ENCODE peak calls at places on chromosome 2, in ten cellular contexts. C, A, P, B, H, U, E, G, K and M are unnamed samples.

GRCh38 chr2:84217446-84217845 is 241.6 kb downstream of the SUCLG1 start:
- DNase-seq in E (no peak), P (no peak), H (no peak), U (no peak), G (no peak), C (no peak), K (no peak), A (no peak), B (no peak), M (no peak)

GRCh38 chr2:105873721-105874120 is 129.0 kb downstream of the NCK2 start:
- DNase-seq in B (peak), A (no peak), K (peak), P (no peak), C (no peak), E (peak), H (peak), G (peak), U (no peak), M (no peak)

GRCh38 chr2:109456776-109457175 is 157.0 kb downstream of the SEPTIN10 start:
- DNase-seq in B (no peak), G (no peak), P (no peak), A (no peak), U (no peak), K (no peak), C (no peak), H (no peak), E (no peak), M (no peak)

GRCh38 chr2:79757526-79757925 is 244.7 kb downstream of the CTNNA2 start:
- DNase-seq in H (no peak), U (no peak), A (no peak), E (no peak), B (no peak), K (no peak), P (no peak), G (no peak), C (no peak), M (no peak)

GRCh38 chr2:136448986-136449780 is 316.2 kb upstream of the THSD7B start:
- DNase-seq in P (no peak), C (no peak), B (no peak), H (no peak), G (no peak), E (no peak), K (no peak), A (no peak), U (no peak), M (no peak)

GRCh38 chr2:238719641-238720040 is 128.2 kb upstream of the TWIST2 start:
- DNase-seq in E (no peak), K (no peak), U (no peak), B (no peak), C (no peak), P (no peak), H (no peak), G (no peak), A (no peak), M (no peak)

GRCh38 chr2:241080405-241081189 is 21.5 kb downstream of the MTERF4 start:
- DNase-seq in U (no peak), G (no peak), A (no peak), P (no peak), H (no peak), B (no peak), C (no peak), K (no peak), E (no peak), M (no peak)

GRCh38 chr2:109128466-109129355 is at the start of gene SH3RF3:
- DNase-seq in K (peak), C (peak), G (peak), U (peak), P (no peak), A (peak), B (no peak), H (no peak), E (peak), M (peak)

GRCh38 chr2:10057231-10058107 is 14.1 kb downstream of the KLF11 start:
- DNase-seq in E (peak), C (peak), H (peak), U (no peak), B (no peak), G (peak), A (peak), K (peak), P (peak), M (peak)

GRCh38 chr2:136288249-136288648 is 170.3 kb upstream of the CXCR4 start:
- DNase-seq in G (no peak), E (no peak), B (no peak), C (no peak), U (no peak), P (no peak), H (no peak), K (no peak), A (no peak), M (no peak)

GRCh38 chr2:119849838-119850565 is 90.3 kb downstream of the PTPN4 start:
- DNase-seq in B (no peak), U (no peak), C (no peak), A (no peak), H (no peak), K (no peak), P (no peak), G (no peak), E (no peak), M (no peak)

GRCh38 chr2:236862526-236862925 is 223.2 kb upstream of the COPS8 start:
- DNase-seq in B (no peak), E (no peak), G (no peak), P (no peak), K (no peak), A (no peak), U (no peak), C (no peak), H (no peak), M (no peak)

GRCh38 chr2:108392029-108392428 is 14.3 kb downstream of the SULT1C4 start:
- DNase-seq in G (no peak), H (no peak), U (no peak), A (no peak), E (no peak), B (no peak), P (no peak), C (no peak), K (no peak), M (no peak)

GRCh38 chr2:124778076-124778475 is 753.0 kb downstream of the CNTNAP5 start:
- DNase-seq in U (no peak), B (no peak), C (no peak), G (peak), P (no peak), K (no peak), A (no peak), E (no peak), H (no peak), M (no peak)

GRCh38 chr2:120720176-120720575 is 15.5 kb upstream of the GLI2 start:
- DNase-seq in B (no peak), A (no peak), C (no peak), U (no peak), H (no peak), E (no peak), P (no peak), K (no peak), G (no peak), M (no peak)

GRCh38 chr2:112161431-112162145 is 23.4 kb downstream of the FBLN7 start:
- DNase-seq in C (no peak), E (no peak), B (no peak), G (no peak), U (no peak), K (no peak), H (no peak), P (no peak), A (no peak), M (no peak)

GRCh38 chr2:144242311-144242710 is 277.6 kb downstream of the ZEB2 start:
- DNase-seq in P (no peak), U (no peak), G (no peak), K (no peak), H (no peak), E (no peak), A (no peak), C (no peak), B (no peak), M (no peak)

GRCh38 chr2:4674007-4674406 is 970.6 kb downstream of the DCDC2C start:
- DNase-seq in H (no peak), C (no peak), K (no peak), P (no peak), U (no peak), A (no peak), E (no peak), B (no peak), G (no peak), M (no peak)

GRCh38 chr2:47089083-47089464 is 66.0 kb downstream of the STPG4 start:
- DNase-seq in B (no peak), P (no peak), E (no peak), U (no peak), H (peak), C (no peak), A (no peak), K (no peak), G (peak), M (no peak)

GRCh38 chr2:20672191-20672951 is 5.4 kb downstream of the GDF7 start:
- DNase-seq in B (no peak), P (no peak), U (no peak), K (peak), C (no peak), A (no peak), G (no peak), H (no peak), E (no peak), M (peak)

GRCh38 chr2:77228379-77228778 is 293.8 kb downstream of the LRRTM4 start:
- DNase-seq in A (no peak), G (peak), E (no peak), K (no peak), P (no peak), U (no peak), B (no peak), C (no peak), H (peak), M (no peak)

GRCh38 chr2:169877406-169877805 is 50.2 kb downstream of the UBR3 start:
- DNase-seq in C (no peak), U (no peak), G (peak), E (no peak), A (no peak), H (peak), K (peak), B (no peak), P (no peak), M (no peak)

GRCh38 chr2:172672114-172672513 is 63.5 kb upstream of the RAPGEF4 start:
- DNase-seq in B (no peak), G (no peak), U (no peak), K (no peak), H (no peak), C (no peak), E (no peak), A (no peak), P (no peak), M (no peak)

GRCh38 chr2:172672999-172673726 is 62.5 kb upstream of the RAPGEF4 start:
- DNase-seq in E (peak), G (no peak), U (no peak), P (no peak), H (no peak), B (peak), K (no peak), A (peak), C (no peak), M (no peak)

GRCh38 chr2:172674968-172675303 is 60.7 kb upstream of the RAPGEF4 start:
- DNase-seq in A (no peak), B (no peak), C (no peak), H (no peak), E (no peak), U (no peak), K (no peak), P (no peak), G (no peak), M (no peak)

GRCh38 chr2:172671506-172671905 is 64.1 kb upstream of the RAPGEF4 start:
- DNase-seq in P (no peak), K (no peak), U (no peak), A (no peak), B (no peak), G (no peak), C (no peak), E (no peak), H (no peak), M (no peak)

GRCh38 chr2:172674034-172674967 is 61.3 kb upstream of the RAPGEF4 start:
- DNase-seq in K (peak), C (peak), E (peak), P (no peak), H (peak), U (no peak), B (no peak), A (peak), G (peak), M (peak)
- TF ChIP-seq CTCF in K (peak), C (peak), E (no peak), P (peak), H (peak), U (no peak), B (peak), A (no peak), G (peak), M (peak)

DNA sequence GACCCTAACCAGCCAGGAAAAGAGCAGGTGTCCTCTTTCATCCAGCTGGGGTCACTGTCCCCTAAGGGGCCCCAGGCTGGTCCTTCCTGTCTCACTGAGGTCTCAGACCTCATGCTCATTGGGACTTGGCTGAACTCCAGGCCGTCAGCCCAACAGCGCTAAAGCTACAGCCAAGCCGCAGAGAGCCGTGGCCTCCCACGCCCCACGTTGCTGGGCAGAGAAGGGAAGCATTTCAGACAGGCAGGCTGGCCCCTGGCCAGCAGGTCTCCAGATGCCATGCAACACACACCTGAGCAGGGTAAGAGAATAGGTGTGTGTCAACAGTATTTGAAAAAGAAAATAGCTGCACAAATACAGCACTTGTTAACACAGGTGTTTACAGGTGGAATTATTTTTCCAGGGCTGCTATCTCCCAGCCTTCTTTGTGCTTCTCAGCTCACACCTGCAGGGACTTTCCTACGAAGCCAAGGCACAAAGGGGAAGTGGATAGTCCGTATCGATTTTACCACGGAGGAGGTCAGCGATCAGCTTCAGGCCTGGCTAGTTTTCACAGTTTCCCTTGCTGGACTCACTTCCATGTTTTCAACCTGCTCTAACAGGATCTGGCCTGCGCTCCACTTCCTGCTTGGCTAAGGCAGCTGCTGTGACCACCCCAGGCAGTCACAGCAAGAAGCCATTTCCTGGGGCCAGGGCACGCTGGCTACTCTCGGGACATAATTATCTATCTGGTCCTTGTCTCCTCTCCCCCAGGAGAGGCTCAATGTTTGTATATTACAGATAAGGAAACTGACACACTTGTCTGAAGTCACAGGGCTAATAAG is 156.1 kb upstream of the ID2 start:
- DNase-seq in U (peak), B (peak), G (peak), P (no peak), H (peak), C (no peak), A (peak), K (peak), E (peak), M (peak)
- TF ChIP-seq CTCF in U (peak), B (peak), G (peak), P (peak), H (peak), C (no peak), A (no peak), K (peak), E (no peak), M (no peak)

GRCh38 chr2:223522796-223523195 is 79.4 kb downstream of the SCG2 start:
- DNase-seq in P (no peak), K (no peak), H (no peak), U (no peak), C (no peak), A (no peak), G (no peak), B (no peak), E (no peak), M (no peak)

GRCh38 chr2:223524066-223524465 is 78.1 kb downstream of the SCG2 start:
- DNase-seq in C (no peak), U (no peak), P (no peak), G (no peak), A (no peak), K (no peak), E (no peak), B (no peak), H (no peak), M (no peak)

GRCh38 chr2:223519471-223519870 is 82.7 kb downstream of the SCG2 start:
- DNase-seq in K (no peak), B (no peak), E (no peak), U (no peak), P (no peak), A (no peak), G (no peak), H (no peak), C (no peak), M (no peak)

GRCh38 chr2:223526106-223526505 is 76.1 kb downstream of the SCG2 start:
- DNase-seq in K (no peak), H (no peak), B (peak), U (no peak), E (peak), A (no peak), P (no peak), C (no peak), G (no peak), M (no peak)

GRCh38 chr2:223523541-223523940 is 78.6 kb downstream of the SCG2 start:
- DNase-seq in B (no peak), H (no peak), C (no peak), K (no peak), P (no peak), G (peak), A (no peak), E (no peak), U (no peak), M (no peak)
- TF ChIP-seq CTCF in B (no peak), H (no peak), C (no peak), K (no peak), P (no peak), G (no peak), A (no peak), E (no peak), U (no peak), M (no peak)

DNA sequence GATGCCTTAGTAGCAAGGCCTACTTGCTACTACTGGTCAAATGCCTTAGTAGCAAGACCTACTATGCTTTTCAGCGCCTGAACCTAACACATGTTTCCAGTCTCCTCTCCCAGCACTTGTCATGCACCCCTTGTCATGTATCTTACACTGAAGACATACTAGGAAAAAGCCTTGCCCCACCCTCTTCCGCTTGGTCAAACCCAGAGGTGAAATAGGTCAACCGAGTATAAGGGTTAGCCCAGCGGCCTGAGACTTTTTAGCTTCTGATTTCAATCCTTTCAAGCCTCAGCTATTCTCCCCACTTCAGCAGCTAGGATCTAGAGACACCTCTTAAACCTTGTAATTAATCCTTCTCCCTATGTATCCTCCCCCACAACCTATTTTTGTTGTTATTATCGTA is 73.3 kb downstream of the UPP2 start:
- DNase-seq in E (no peak), G (no peak), A (no peak), K (no peak), H (no peak), B (no peak), U (no peak), C (no peak), P (no peak), M (no peak)
- TF ChIP-seq CTCF in E (no peak), G (no peak), A (no peak), K (no peak), H (no peak), B (no peak), U (no peak), C (no peak), P (no peak), M (no peak)

GRCh38 chr2:60555066-60555793 is 1.8 kb upstream of the BCL11A start:
- DNase-seq in E (peak), C (peak), P (peak), B (peak), G (peak), H (peak), A (peak), K (peak), U (peak), M (peak)
- TF ChIP-seq CTCF in E (no peak), C (peak), P (peak), B (peak), G (peak), H (peak), A (no peak), K (peak), U (peak), M (no peak)

GRCh38 chr2:63009490-63009889 is 41.1 kb upstream of the OTX1 start:
- DNase-seq in A (no peak), C (no peak), U (no peak), H (no peak), K (no peak), G (no peak), P (no peak), E (no peak), B (no peak), M (no peak)

GRCh38 chr2:63008838-63009237 is 41.8 kb upstream of the OTX1 start:
- DNase-seq in U (no peak), E (no peak), B (no peak), G (no peak), A (no peak), H (no peak), K (no peak), P (no peak), C (no peak), M (no peak)

GRCh38 chr2:63015389-63015788 is 35.2 kb upstream of the OTX1 start:
- DNase-seq in A (no peak), C (no peak), H (no peak), U (no peak), B (no peak), P (no peak), K (no peak), E (no peak), G (no peak), M (no peak)

GRCh38 chr2:63013448-63013847 is 37.2 kb upstream of the OTX1 start:
- DNase-seq in C (no peak), U (no peak), G (no peak), B (no peak), A (no peak), P (no peak), K (no peak), E (no peak), H (no peak), M (no peak)

DNA sequence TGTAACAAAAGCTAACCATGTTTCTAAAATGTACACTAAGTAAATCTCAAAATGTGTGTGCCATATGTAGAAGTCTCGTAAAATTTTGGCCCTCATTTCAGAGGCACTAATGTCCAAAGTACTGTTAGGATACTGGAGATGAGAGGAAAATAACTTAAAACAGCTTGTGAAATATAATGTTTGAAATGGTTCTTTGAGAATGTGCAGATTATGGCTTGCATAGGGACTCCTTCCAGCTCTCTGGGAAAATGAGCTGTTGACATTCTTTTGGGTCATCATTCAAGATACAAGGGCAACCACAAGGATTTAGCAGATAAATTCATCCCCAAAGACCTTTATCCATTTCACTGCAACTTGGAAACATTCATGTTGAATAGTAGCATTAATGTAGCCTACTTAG is 38.1 kb upstream of the OTX1 start:
- DNase-seq in B (no peak), G (no peak), E (no peak), A (no peak), P (peak), H (no peak), C (no peak), U (no peak), K (no peak), M (no peak)
- TF ChIP-seq CTCF in B (no peak), G (no peak), E (no peak), A (no peak), P (no peak), H (no peak), C (no peak), U (no peak), K (no peak), M (no peak)